ENCODE peak calls at places on chromosomes 6 and 20, in ten cellular contexts. I, B, X, P, N, A, T, Q, Z and O are unnamed samples.

GRCh38 chr6:33856655-33857054 is 52.9 kb upstream of the MLN start:
- DNase-seq in I (no peak), B (no peak), X (peak), P (no peak), N (no peak), A (no peak), T (peak), Q (peak), Z (peak), O (no peak)

GRCh38 chr6:38495922-38496635 is 143.7 kb downstream of the BTBD9 start:
- DNase-seq in I (no peak), B (no peak), X (no peak), P (no peak), N (no peak), A (no peak), T (no peak), Q (no peak), Z (peak), O (no peak)

GRCh38 chr6:106373502-106374239 is 13.2 kb downstream of the CRYBG1 start:
- DNase-seq in I (no peak), B (no peak), X (no peak), P (no peak), N (no peak), A (no peak), T (no peak), Q (no peak), Z (no peak), O (no peak)

GRCh38 chr20:35058184-35058583 is 34.4 kb downstream of the TRPC4AP start:
- DNase-seq in I (no peak), B (no peak), X (no peak), P (no peak), N (no peak), A (no peak), T (no peak), Q (no peak), Z (no peak), O (no peak)

GRCh38 chr6:139249387-139249786 is 42.4 kb downstream of the TXLNB start:
- DNase-seq in I (no peak), B (no peak), X (no peak), P (no peak), N (no peak), A (no peak), T (no peak), Q (no peak), Z (peak), O (peak)

GRCh38 chr6:163389354-163389753 is 25.2 kb upstream of the QKI start:
- DNase-seq in I (no peak), B (no peak), X (no peak), P (no peak), N (no peak), A (no peak), T (no peak), Q (no peak), Z (no peak), O (no peak)

GRCh38 chr6:42049116-42049809 is 1.1 kb upstream of the TAF8 start:
- DNase-seq in I (no peak), B (peak), X (no peak), P (no peak), N (peak), A (no peak), T (no peak), Q (no peak), Z (no peak), O (no peak)

GRCh38 chr6:74871757-74872156 is 334.1 kb downstream of the COL12A1 start:
- DNase-seq in I (no peak), B (no peak), X (no peak), P (no peak), N (no peak), A (no peak), T (no peak), Q (no peak), Z (no peak), O (no peak)

GRCh38 chr6:16824804-16825777 is 63.8 kb upstream of the ATXN1 start:
- DNase-seq in I (no peak), B (no peak), X (no peak), P (no peak), N (no peak), A (no peak), T (no peak), Q (no peak), Z (no peak), O (no peak)

GRCh38 chr20:34179636-34180360 is 61.4 kb upstream of the ASIP start:
- DNase-seq in I (no peak), B (no peak), X (peak), P (peak), N (no peak), A (no peak), T (no peak), Q (no peak), Z (no peak), O (no peak)

GRCh38 chr6:29388533-29388932 is 6.9 kb upstream of the OR12D2 start:
- DNase-seq in I (no peak), B (no peak), X (no peak), P (no peak), N (no peak), A (no peak), T (no peak), Q (no peak), Z (no peak), O (no peak)